ENCODE peak calls at places on chromosomes 2 and 18, in five cellular contexts. Y, P, A, H and F are unnamed samples.

GRCh38 chr2:172513524-172513900 is 42.4 kb upstream of the PDK1 start:
- DNase-seq in Y (peak; percentile 12), P (no peak), A (no peak), H (no peak), F (no peak)

GRCh38 chr2:74991977-74992376 is 33.5 kb downstream of the POLE4 start:
- DNase-seq in Y (no peak), P (no peak), A (no peak), H (no peak), F (no peak)

GRCh38 chr2:137173514-137173913 is 408.2 kb downstream of the THSD7B start:
- DNase-seq in Y (no peak), P (no peak), A (no peak), H (no peak), F (no peak)

GRCh38 chr2:88329815-88330603 is 122.5 kb downstream of the FOXI3 start:
- DNase-seq in Y (no peak), P (no peak), A (no peak), H (no peak), F (no peak)

GRCh38 chr2:222977121-222977520 is 74.9 kb upstream of the KCNE4 start:
- DNase-seq in Y (peak; percentile 47), P (no peak), A (no peak), H (no peak), F (no peak)

GRCh38 chr18:21179590-21180220 is 62.3 kb upstream of the GREB1L start:
- DNase-seq in Y (no peak), P (peak; percentile 50), A (no peak), H (peak; percentile 45), F (no peak)

GRCh38 chr18:72984290-72984689 is 116.5 kb upstream of the NETO1 start:
- DNase-seq in Y (no peak), P (no peak), A (no peak), H (no peak), F (no peak)

GRCh38 chr2:207725815-207726578 is 14.6 kb downstream of the CCNYL1 start:
- DNase-seq in Y (no peak), P (peak; percentile 62), A (no peak), H (peak; percentile 23), F (no peak)

GRCh38 chr2:17083902-17084301 is 418.3 kb upstream of the CYRIA start:
- DNase-seq in Y (no peak), P (no peak), A (no peak), H (peak; percentile 50), F (no peak)

GRCh38 chr2:84964406-84965191 is 6.4 kb upstream of the KCMF1 start:
- DNase-seq in Y (no peak), P (no peak), A (no peak), H (no peak), F (no peak)

GRCh38 chr2:239257511-239257937 is 143.3 kb downstream of the HDAC4 start:
- DNase-seq in Y (no peak), P (peak; percentile 52), A (no peak), H (no peak), F (no peak)

GRCh38 chr2:162297925-162298552 is 20.4 kb downstream of the IFIH1 start:
- DNase-seq in Y (no peak), P (peak; percentile 75), A (no peak), H (peak; percentile 32), F (no peak)

GRCh38 chr2:196380098-196380497 is 208.7 kb upstream of the STK17B start:
- DNase-seq in Y (no peak), P (no peak), A (no peak), H (no peak), F (no peak)
- TF ChIP-seq CTCF in Y (no peak), P (no peak), A (no peak), H (no peak), F (no peak)

GRCh38 chr2:120470717-120471060 is 124.8 kb downstream of the INHBB start:
- DNase-seq in Y (no peak), P (no peak), A (no peak), H (no peak), F (no peak)

GRCh38 chr2:120472031-120472430 is 126.1 kb downstream of the INHBB start:
- DNase-seq in Y (no peak), P (no peak), A (no peak), H (no peak), F (no peak)

GRCh38 chr2:120469486-120469885 is 123.5 kb downstream of the INHBB start:
- DNase-seq in Y (no peak), P (no peak), A (peak; percentile 62), H (no peak), F (no peak)

GRCh38 chr2:120470041-120470716 is 124.2 kb downstream of the INHBB start:
- DNase-seq in Y (peak; percentile 90), P (peak; percentile 49), A (peak; percentile 92), H (no peak), F (peak; percentile 66)

DNA sequence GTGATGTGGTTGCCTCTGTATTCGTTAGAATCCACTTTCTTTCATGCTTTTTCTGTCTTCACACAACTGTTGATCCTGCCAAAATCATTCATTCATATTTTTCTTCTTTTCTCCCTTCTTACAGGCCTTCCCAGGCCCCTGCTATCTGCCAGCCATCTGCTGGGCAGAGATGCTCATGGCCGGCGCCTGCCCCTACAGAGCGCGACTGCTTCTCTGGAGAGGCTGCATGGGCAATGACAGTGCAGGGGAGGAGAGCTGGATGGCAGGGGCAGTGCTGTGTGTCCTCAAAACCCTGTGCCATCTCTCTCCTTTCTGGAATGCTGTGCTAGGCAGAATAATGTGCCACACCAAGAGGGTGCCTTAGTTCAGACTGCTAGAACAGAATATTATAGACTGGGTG is 125.2 kb downstream of the INHBB start:
- DNase-seq in Y (no peak), P (no peak), A (no peak), H (no peak), F (no peak)
- H3K27ac ChIP-seq in Y (peak overlapping the region; percentile 89), P (no peak overlapping the region), A (no peak overlapping the region), H (no peak overlapping the region), F (peak overlapping the region; percentile 85)

GRCh38 chr2:13102340-13103063 is 385.8 kb downstream of the TRIB2 start:
- DNase-seq in Y (no peak), P (no peak), A (no peak), H (no peak), F (no peak)
- H3K36me3 ChIP-seq in Y (no peaks in the 10 kb centered on the region), P (no peaks in the 10 kb centered on the region), A (no peaks in the 10 kb centered on the region), H (no peaks in the 10 kb centered on the region), F (no peaks in the 10 kb centered on the region)

GRCh38 chr2:26555246-26556133 is 77.6 kb upstream of the OTOF start:
- DNase-seq in Y (no peak), P (no peak), A (no peak), H (no peak), F (peak; percentile 19)
- TF ChIP-seq CTCF in Y (no peak), P (no peak), A (no peak), H (peak; percentile 34), F (no peak)

GRCh38 chr2:231660860-231661259 is 47.5 kb upstream of the PTMA start:
- DNase-seq in Y (no peak), P (no peak), A (no peak), H (no peak), F (no peak)
- H3K27ac ChIP-seq in Y (no peak overlapping the region), P (no peak overlapping the region), A (no peak overlapping the region), H (no peak overlapping the region), F (no peak overlapping the region)

DNA sequence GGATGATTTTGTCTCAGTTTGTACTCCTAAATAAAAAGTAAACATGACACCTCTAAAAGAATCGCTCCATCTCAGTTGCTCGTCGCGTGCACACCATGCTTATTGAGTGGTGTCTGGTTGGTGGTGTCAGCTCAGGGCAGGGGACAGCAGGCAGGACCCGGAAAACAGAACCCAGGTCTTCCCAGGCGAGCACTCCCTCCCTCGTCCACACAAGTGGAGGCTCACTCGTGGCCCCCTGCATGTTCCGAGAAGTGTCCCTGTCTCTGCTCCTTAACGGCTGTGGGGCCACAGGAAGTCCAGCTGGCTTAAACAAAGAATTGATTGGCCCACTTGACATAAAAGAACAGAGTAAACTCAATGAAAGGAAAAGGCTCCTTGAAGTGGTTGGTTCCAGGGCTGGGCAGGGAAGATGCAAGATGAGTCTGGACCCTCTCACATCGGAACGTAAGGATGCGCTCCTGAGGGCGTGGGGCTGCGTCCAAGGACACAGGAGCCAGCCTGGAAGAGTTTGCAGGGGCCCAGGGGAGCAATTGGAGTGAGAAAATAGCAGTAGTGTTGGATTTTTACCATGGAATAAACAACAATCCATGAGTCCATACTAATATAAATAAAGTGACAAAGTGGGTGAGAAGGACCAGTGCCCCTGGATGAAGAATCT is 13.1 kb upstream of the CNDP1 start:
- DNase-seq in Y (no peak), P (no peak), A (no peak), H (no peak), F (no peak)
- H3K36me3 ChIP-seq in Y (peaks cover 45% of the 10 kb centered on the region), P (peaks cover 22% of the 10 kb centered on the region), A (peaks cover 45% of the 10 kb centered on the region), H (peaks cover 35% of the 10 kb centered on the region), F (peaks cover 51% of the 10 kb centered on the region)

GRCh38 chr2:101114815-101115214 is 36.4 kb downstream of the TBC1D8 start:
- DNase-seq in Y (no peak), P (no peak), A (no peak), H (no peak), F (no peak)
- TF ChIP-seq CTCF in Y (no peak), P (no peak), A (no peak), H (no peak), F (no peak)

DNA sequence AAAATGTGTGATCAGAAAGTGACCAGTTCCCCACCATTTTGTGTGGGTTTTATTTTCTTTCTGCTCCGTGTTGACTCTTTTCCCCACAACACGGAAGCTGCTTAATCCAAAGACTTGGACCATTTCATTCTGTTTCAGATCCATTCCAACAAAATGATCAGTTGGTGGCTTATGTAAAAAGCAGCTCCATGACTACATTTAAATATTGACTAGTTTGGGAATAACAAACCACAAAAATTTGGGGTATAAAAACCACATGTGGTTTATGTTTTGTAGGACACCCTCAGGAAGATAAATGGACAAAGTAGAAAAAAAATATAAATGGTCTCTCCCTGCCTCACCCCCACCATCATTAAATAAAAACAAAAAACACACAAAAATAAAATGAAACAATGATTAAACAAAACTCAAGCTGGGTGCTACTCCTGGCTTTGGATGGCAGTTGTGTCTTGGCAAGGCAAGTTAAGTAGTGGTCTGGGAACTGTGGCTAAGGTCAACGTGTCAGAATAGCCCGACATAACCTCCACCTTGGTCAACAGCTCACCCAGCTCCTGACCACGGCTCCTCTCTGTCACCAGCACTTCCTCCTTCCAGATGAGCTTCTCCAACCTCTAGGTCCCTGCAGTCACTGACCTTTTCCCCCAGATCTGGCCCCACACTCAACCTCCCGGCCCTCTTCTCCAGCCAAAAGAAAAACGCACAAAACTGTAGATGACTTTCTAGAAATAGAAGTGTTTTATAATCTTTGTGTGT is 12.8 kb upstream of the WIPF1 start:
- DNase-seq in Y (no peak), P (no peak), A (no peak), H (no peak), F (no peak)
- H3K27ac ChIP-seq in Y (no peak overlapping the region), P (no peak overlapping the region), A (no peak overlapping the region), H (no peak overlapping the region), F (peak overlapping the region; percentile 29)